ENCODE peak calls at places on chromosome 1, in ten cellular contexts. One of them, this sample, is unnamed.

GRCh38 chr1:71193153-71193552 is 112.3 kb upstream of the ZRANB2 start:
- DNase-seq in PC-9: no peak
- DNase-seq in CD4-positive, CD25-positive, alpha-beta regulatory T cell: no peak
- DNase-seq in cardiac muscle cell: peak; percentile 29
- DNase-seq in vagina: no peak
- DNase-seq in transverse colon: no peak
- DNase-seq in dorsolateral prefrontal cortex: no peak
- DNase-seq in right cardiac atrium: peak; percentile 38
- DNase-seq in stomach: no peak
- DNase-seq in A549: no peak
- DNase-seq in this sample: no peak

GRCh38 chr1:198846506-198847010 is 207.7 kb downstream of the PTPRC start:
- DNase-seq in vagina: no peak
- DNase-seq in transverse colon: no peak
- DNase-seq in cardiac muscle cell: peak; percentile 45
- DNase-seq in PC-9: no peak
- DNase-seq in stomach: no peak
- DNase-seq in CD4-positive, CD25-positive, alpha-beta regulatory T cell: no peak
- DNase-seq in dorsolateral prefrontal cortex: no peak
- DNase-seq in right cardiac atrium: no peak
- DNase-seq in A549: no peak
- DNase-seq in this sample: no peak

GRCh38 chr1:176996455-176997090 is 167.9 kb downstream of the ASTN1 start:
- DNase-seq in cardiac muscle cell: peak; percentile 52
- DNase-seq in PC-9: no peak
- DNase-seq in CD4-positive, CD25-positive, alpha-beta regulatory T cell: no peak
- DNase-seq in dorsolateral prefrontal cortex: no peak
- DNase-seq in right cardiac atrium: no peak
- DNase-seq in stomach: no peak
- DNase-seq in vagina: no peak
- DNase-seq in transverse colon: no peak
- DNase-seq in A549: no peak
- DNase-seq in this sample: peak; percentile 5

GRCh38 chr1:15261155-15262002 is 14.4 kb downstream of the FHAD1 start:
- DNase-seq in A549: no peak
- DNase-seq in transverse colon: peak; percentile 52
- DNase-seq in right cardiac atrium: peak; percentile 62
- DNase-seq in vagina: no peak
- DNase-seq in dorsolateral prefrontal cortex: no peak
- DNase-seq in PC-9: no peak
- DNase-seq in cardiac muscle cell: peak; percentile 55
- DNase-seq in stomach: peak; percentile 38
- DNase-seq in CD4-positive, CD25-positive, alpha-beta regulatory T cell: no peak
- DNase-seq in this sample: peak; percentile 38

GRCh38 chr1:14970115-14970798 is 183.3 kb upstream of the TMEM51 start:
- DNase-seq in PC-9: no peak
- DNase-seq in A549: peak; percentile 52
- DNase-seq in right cardiac atrium: peak; percentile 72
- DNase-seq in CD4-positive, CD25-positive, alpha-beta regulatory T cell: peak; percentile 7
- DNase-seq in vagina: no peak
- DNase-seq in transverse colon: peak; percentile 26
- DNase-seq in stomach: peak; percentile 51
- DNase-seq in dorsolateral prefrontal cortex: peak; percentile 45
- DNase-seq in cardiac muscle cell: peak; percentile 81
- DNase-seq in this sample: peak; percentile 56

GRCh38 chr1:17010601-17011438 is 908 bp downstream of the ATP13A2 start:
- DNase-seq in right cardiac atrium: peak; percentile 81
- DNase-seq in transverse colon: peak; percentile 66
- DNase-seq in stomach: peak; percentile 63
- DNase-seq in dorsolateral prefrontal cortex: no peak
- DNase-seq in PC-9: no peak
- DNase-seq in cardiac muscle cell: peak; percentile 59
- DNase-seq in CD4-positive, CD25-positive, alpha-beta regulatory T cell: peak; percentile 29
- DNase-seq in vagina: no peak
- DNase-seq in A549: no peak
- DNase-seq in this sample: peak; percentile 76

GRCh38 chr1:45275054-45275453 is 51.6 kb upstream of the HPDL start:
- DNase-seq in stomach: no peak
- DNase-seq in transverse colon: no peak
- DNase-seq in PC-9: no peak
- DNase-seq in dorsolateral prefrontal cortex: no peak
- DNase-seq in cardiac muscle cell: peak; percentile 10
- DNase-seq in A549: no peak
- DNase-seq in vagina: no peak
- DNase-seq in right cardiac atrium: no peak
- DNase-seq in CD4-positive, CD25-positive, alpha-beta regulatory T cell: no peak
- DNase-seq in this sample: no peak

GRCh38 chr1:169086603-169087455 is 19.7 kb upstream of the ATP1B1 start:
- DNase-seq in PC-9: peak; percentile 45
- DNase-seq in dorsolateral prefrontal cortex: no peak
- DNase-seq in CD4-positive, CD25-positive, alpha-beta regulatory T cell: no peak
- DNase-seq in right cardiac atrium: no peak
- DNase-seq in vagina: no peak
- DNase-seq in transverse colon: no peak
- DNase-seq in stomach: no peak
- DNase-seq in cardiac muscle cell: peak; percentile 79
- DNase-seq in A549: no peak
- DNase-seq in this sample: peak; percentile 39

GRCh38 chr1:8202182-8202905 is 115.6 kb upstream of the SLC45A1 start:
- DNase-seq in cardiac muscle cell: peak; percentile 92
- DNase-seq in A549: peak; percentile 78
- DNase-seq in PC-9: peak; percentile 89
- DNase-seq in dorsolateral prefrontal cortex: no peak
- DNase-seq in transverse colon: peak; percentile 54
- DNase-seq in right cardiac atrium: peak; percentile 76
- DNase-seq in stomach: peak; percentile 70
- DNase-seq in vagina: no peak
- DNase-seq in CD4-positive, CD25-positive, alpha-beta regulatory T cell: no peak
- DNase-seq in this sample: peak; percentile 65

GRCh38 chr1:8201331-8201861 is 116.5 kb upstream of the SLC45A1 start:
- DNase-seq in vagina: no peak
- DNase-seq in transverse colon: no peak
- DNase-seq in PC-9: peak; percentile 95
- DNase-seq in CD4-positive, CD25-positive, alpha-beta regulatory T cell: no peak
- DNase-seq in cardiac muscle cell: no peak
- DNase-seq in stomach: no peak
- DNase-seq in right cardiac atrium: no peak
- DNase-seq in A549: peak; percentile 22
- DNase-seq in dorsolateral prefrontal cortex: no peak
- DNase-seq in this sample: no peak

GRCh38 chr1:8197493-8198282 is 120.2 kb upstream of the SLC45A1 start:
- DNase-seq in vagina: no peak
- DNase-seq in transverse colon: peak; percentile 60
- DNase-seq in CD4-positive, CD25-positive, alpha-beta regulatory T cell: no peak
- DNase-seq in A549: peak; percentile 68
- DNase-seq in stomach: peak; percentile 58
- DNase-seq in cardiac muscle cell: peak; percentile 95
- DNase-seq in right cardiac atrium: peak; percentile 70
- DNase-seq in dorsolateral prefrontal cortex: no peak
- DNase-seq in PC-9: peak; percentile 85
- DNase-seq in this sample: peak; percentile 59

GRCh38 chr1:8200317-8201115 is 117.4 kb upstream of the SLC45A1 start:
- DNase-seq in A549: no peak
- DNase-seq in PC-9: no peak
- DNase-seq in stomach: no peak
- DNase-seq in cardiac muscle cell: no peak
- DNase-seq in transverse colon: no peak
- DNase-seq in CD4-positive, CD25-positive, alpha-beta regulatory T cell: no peak
- DNase-seq in dorsolateral prefrontal cortex: no peak
- DNase-seq in right cardiac atrium: no peak
- DNase-seq in vagina: no peak
- DNase-seq in this sample: no peak

DNA sequence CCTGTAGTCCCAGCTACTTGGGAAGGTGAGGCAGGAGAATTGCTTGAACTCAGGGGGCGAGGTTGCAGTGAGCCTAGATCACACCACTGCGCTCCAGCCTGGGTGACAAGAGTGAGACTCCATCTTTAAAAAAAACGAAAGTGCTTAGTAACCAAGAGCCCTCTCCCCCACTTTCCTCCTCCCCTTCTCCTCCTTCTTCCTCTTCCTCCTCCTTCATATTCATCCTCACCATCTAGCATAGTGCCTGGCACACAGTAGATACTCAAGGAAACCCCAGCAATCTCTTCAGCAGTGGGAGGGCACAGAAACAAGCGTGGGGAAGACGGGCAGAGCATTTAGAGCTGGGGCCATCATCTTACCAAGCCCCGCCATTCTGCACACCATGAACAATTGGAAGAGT is 119.4 kb upstream of the SLC45A1 start:
- DNase-seq in A549: no peak
- DNase-seq in stomach: no peak
- DNase-seq in transverse colon: no peak
- DNase-seq in cardiac muscle cell: no peak
- DNase-seq in right cardiac atrium: no peak
- DNase-seq in PC-9: no peak
- DNase-seq in CD4-positive, CD25-positive, alpha-beta regulatory T cell: no peak
- DNase-seq in vagina: no peak
- DNase-seq in dorsolateral prefrontal cortex: no peak
- DNase-seq in this sample: no peak
- H3K27ac ChIP-seq in A549: peak overlapping the region; percentile 95
- H3K27ac ChIP-seq in stomach: peak overlapping the region; percentile 52
- H3K27ac ChIP-seq in transverse colon: no peak overlapping the region
- H3K27ac ChIP-seq in cardiac muscle cell: no peak overlapping the region
- H3K27ac ChIP-seq in right cardiac atrium: no peak overlapping the region
- H3K27ac ChIP-seq in PC-9: peak overlapping the region; percentile 99
- H3K27ac ChIP-seq in CD4-positive, CD25-positive, alpha-beta regulatory T cell: no peak overlapping the region
- H3K27ac ChIP-seq in vagina: no peak overlapping the region
- H3K27ac ChIP-seq in dorsolateral prefrontal cortex: no peak overlapping the region
- H3K27ac ChIP-seq in this sample: no peak overlapping the region

GRCh38 chr1:13494025-13494424 is 19.8 kb downstream of the LRRC38 start:
- DNase-seq in dorsolateral prefrontal cortex: no peak
- DNase-seq in vagina: no peak
- DNase-seq in stomach: no peak
- DNase-seq in CD4-positive, CD25-positive, alpha-beta regulatory T cell: no peak
- DNase-seq in PC-9: no peak
- DNase-seq in transverse colon: no peak
- DNase-seq in cardiac muscle cell: no peak
- DNase-seq in right cardiac atrium: no peak
- DNase-seq in A549: no peak
- DNase-seq in this sample: no peak
- H3K27ac ChIP-seq in dorsolateral prefrontal cortex: no peak overlapping the region
- H3K27ac ChIP-seq in vagina: no peak overlapping the region
- H3K27ac ChIP-seq in stomach: no peak overlapping the region
- H3K27ac ChIP-seq in CD4-positive, CD25-positive, alpha-beta regulatory T cell: no peak overlapping the region
- H3K27ac ChIP-seq in PC-9: no peak overlapping the region
- H3K27ac ChIP-seq in transverse colon: no peak overlapping the region
- H3K27ac ChIP-seq in cardiac muscle cell: no peak overlapping the region
- H3K27ac ChIP-seq in right cardiac atrium: no peak overlapping the region
- H3K27ac ChIP-seq in A549: no peak overlapping the region
- H3K27ac ChIP-seq in this sample: no peak overlapping the region

DNA sequence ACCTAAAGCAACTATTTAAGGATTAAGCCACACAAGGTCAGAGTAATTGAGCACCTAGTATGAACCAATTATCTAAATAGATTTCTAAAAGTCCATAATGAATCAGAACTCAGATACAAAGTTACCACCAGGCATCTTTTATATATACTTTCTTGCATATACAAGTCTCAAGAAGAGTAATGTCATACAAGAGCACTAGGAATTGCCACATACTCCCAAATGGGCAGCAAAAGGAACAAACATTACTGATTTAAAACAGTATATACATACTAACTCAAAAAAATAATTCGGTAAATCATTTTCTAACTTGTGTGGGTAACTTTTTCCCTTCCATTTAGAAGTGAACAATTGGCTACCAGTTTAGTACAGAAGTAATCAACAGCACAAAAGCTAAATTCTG is 22.1 kb downstream of the SERBP1 start:
- DNase-seq in cardiac muscle cell: no peak
- DNase-seq in transverse colon: no peak
- DNase-seq in stomach: no peak
- DNase-seq in A549: no peak
- DNase-seq in vagina: no peak
- DNase-seq in right cardiac atrium: no peak
- DNase-seq in PC-9: no peak
- DNase-seq in dorsolateral prefrontal cortex: no peak
- DNase-seq in CD4-positive, CD25-positive, alpha-beta regulatory T cell: no peak
- DNase-seq in this sample: no peak
- H3K27ac ChIP-seq in cardiac muscle cell: no peak overlapping the region
- H3K27ac ChIP-seq in transverse colon: no peak overlapping the region
- H3K27ac ChIP-seq in stomach: peak overlapping the region; percentile 26
- H3K27ac ChIP-seq in A549: no peak overlapping the region
- H3K27ac ChIP-seq in vagina: no peak overlapping the region
- H3K27ac ChIP-seq in right cardiac atrium: no peak overlapping the region
- H3K27ac ChIP-seq in PC-9: no peak overlapping the region
- H3K27ac ChIP-seq in dorsolateral prefrontal cortex: no peak overlapping the region
- H3K27ac ChIP-seq in CD4-positive, CD25-positive, alpha-beta regulatory T cell: no peak overlapping the region
- H3K27ac ChIP-seq in this sample: no peak overlapping the region

GRCh38 chr1:109050228-109050995 is 8.5 kb upstream of the WDR47 start:
- DNase-seq in vagina: no peak
- DNase-seq in PC-9: peak; percentile 74
- DNase-seq in cardiac muscle cell: no peak
- DNase-seq in stomach: no peak
- DNase-seq in A549: no peak
- DNase-seq in right cardiac atrium: no peak
- DNase-seq in transverse colon: no peak
- DNase-seq in CD4-positive, CD25-positive, alpha-beta regulatory T cell: no peak
- DNase-seq in dorsolateral prefrontal cortex: no peak
- DNase-seq in this sample: no peak
- H3K27ac ChIP-seq in vagina: no peak overlapping the region
- H3K27ac ChIP-seq in PC-9: no peak overlapping the region
- H3K27ac ChIP-seq in cardiac muscle cell: no peak overlapping the region
- H3K27ac ChIP-seq in stomach: no peak overlapping the region
- H3K27ac ChIP-seq in A549: no peak overlapping the region
- H3K27ac ChIP-seq in right cardiac atrium: no peak overlapping the region
- H3K27ac ChIP-seq in transverse colon: no peak overlapping the region
- H3K27ac ChIP-seq in CD4-positive, CD25-positive, alpha-beta regulatory T cell: no peak overlapping the region
- H3K27ac ChIP-seq in dorsolateral prefrontal cortex: no peak overlapping the region
- H3K27ac ChIP-seq in this sample: no peak overlapping the region

DNA sequence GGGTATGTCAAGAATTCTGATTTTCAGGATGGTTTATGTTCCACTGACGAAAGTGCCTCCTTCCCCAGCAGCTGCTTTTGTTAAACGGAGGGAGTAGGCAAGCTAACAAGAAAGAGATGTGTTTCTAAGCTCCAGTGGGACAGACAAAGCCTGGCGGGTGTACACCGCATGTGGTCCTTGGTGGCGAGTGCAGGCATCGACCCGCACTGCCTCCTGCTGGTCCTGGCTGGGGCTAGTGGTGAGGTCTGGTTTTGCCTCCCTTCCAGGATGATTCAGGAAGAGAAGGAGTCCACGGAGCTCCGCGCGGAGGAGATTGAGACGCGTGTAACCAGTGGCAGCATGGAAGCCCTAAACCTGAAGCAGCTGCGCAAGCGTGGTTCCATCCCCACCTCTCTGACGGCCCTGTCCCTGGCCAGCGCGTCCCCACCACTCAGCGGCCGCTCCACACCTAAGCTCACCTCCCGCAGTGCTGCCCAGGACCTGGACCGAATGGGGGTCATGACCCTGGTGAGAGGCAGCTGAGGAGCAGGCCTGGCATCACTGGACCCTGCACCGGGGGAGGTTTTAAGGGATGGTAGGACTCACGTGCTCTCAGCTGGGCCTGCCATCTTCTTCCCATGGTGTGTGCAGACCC is 29.0 kb downstream of the PPFIA4 start:
- DNase-seq in cardiac muscle cell: no peak
- DNase-seq in right cardiac atrium: no peak
- DNase-seq in vagina: no peak
- DNase-seq in CD4-positive, CD25-positive, alpha-beta regulatory T cell: no peak
- DNase-seq in transverse colon: no peak
- DNase-seq in dorsolateral prefrontal cortex: no peak
- DNase-seq in PC-9: no peak
- DNase-seq in A549: peak; percentile 25
- DNase-seq in stomach: no peak
- DNase-seq in this sample: no peak
- H3K27ac ChIP-seq in cardiac muscle cell: no peak overlapping the region
- H3K27ac ChIP-seq in right cardiac atrium: no peak overlapping the region
- H3K27ac ChIP-seq in vagina: no peak overlapping the region
- H3K27ac ChIP-seq in CD4-positive, CD25-positive, alpha-beta regulatory T cell: no peak overlapping the region
- H3K27ac ChIP-seq in transverse colon: no peak overlapping the region
- H3K27ac ChIP-seq in dorsolateral prefrontal cortex: no peak overlapping the region
- H3K27ac ChIP-seq in PC-9: no peak overlapping the region
- H3K27ac ChIP-seq in A549: no peak overlapping the region
- H3K27ac ChIP-seq in stomach: no peak overlapping the region
- H3K27ac ChIP-seq in this sample: no peak overlapping the region

GRCh38 chr1:9317072-9317471 is 24.4 kb downstream of the SPSB1 start:
- DNase-seq in transverse colon: no peak
- DNase-seq in vagina: no peak
- DNase-seq in right cardiac atrium: no peak
- DNase-seq in CD4-positive, CD25-positive, alpha-beta regulatory T cell: no peak
- DNase-seq in A549: no peak
- DNase-seq in dorsolateral prefrontal cortex: no peak
- DNase-seq in cardiac muscle cell: no peak
- DNase-seq in PC-9: no peak
- DNase-seq in stomach: no peak
- DNase-seq in this sample: no peak
- H3K27ac ChIP-seq in transverse colon: peak overlapping the region; percentile 59
- H3K27ac ChIP-seq in vagina: peak overlapping the region; percentile 70
- H3K27ac ChIP-seq in right cardiac atrium: no peak overlapping the region
- H3K27ac ChIP-seq in CD4-positive, CD25-positive, alpha-beta regulatory T cell: no peak overlapping the region
- H3K27ac ChIP-seq in A549: peak overlapping the region; percentile 93
- H3K27ac ChIP-seq in dorsolateral prefrontal cortex: no peak overlapping the region
- H3K27ac ChIP-seq in cardiac muscle cell: no peak overlapping the region
- H3K27ac ChIP-seq in PC-9: no peak overlapping the region
- H3K27ac ChIP-seq in stomach: peak overlapping the region; percentile 80
- H3K27ac ChIP-seq in this sample: no peak overlapping the region